ENCODE peak calls at places on chromosomes 3 and 15, in nine cellular contexts. M, O, G, Q, C, S, H, F and P are unnamed samples.

GRCh38 chr15:50181983-50182232 is at the start of gene SLC27A2:
- DNase-seq in M (peak; percentile 83), O (peak; percentile 4), G (no peak), Q (no peak), C (no peak), S (no peak), H (no peak), F (peak; percentile 80), P (no peak)

GRCh38 chr3:84963137-84963536 is 4.3 kb downstream of the CADM2 start:
- DNase-seq in M (no peak), O (no peak), G (no peak), Q (no peak), C (no peak), S (no peak), H (no peak), F (no peak), P (no peak)

GRCh38 chr15:39195988-39196486 is 384.8 kb upstream of the THBS1 start:
- DNase-seq in M (no peak), O (peak; percentile 85), G (peak; percentile 96), Q (no peak), C (no peak), S (no peak), H (no peak), F (no peak), P (no peak)

GRCh38 chr3:4601926-4602325 is 108.8 kb downstream of the ITPR1 start:
- DNase-seq in M (no peak), O (no peak), G (no peak), Q (no peak), C (no peak), S (no peak), H (no peak), F (no peak), P (no peak)

GRCh38 chr3:46664971-46665762 is 28.3 kb downstream of the ALS2CL start:
- DNase-seq in M (no peak), O (peak; percentile 13), G (no peak), Q (no peak), C (no peak), S (no peak), H (no peak), F (no peak), P (no peak)

GRCh38 chr3:52798376-52798977 is 3.9 kb downstream of the ITIH3 start:
- DNase-seq in M (no peak), O (no peak), G (no peak), Q (no peak), C (no peak), S (no peak), H (no peak), F (no peak), P (no peak)

GRCh38 chr3:156181509-156181908 is 61.1 kb downstream of the KCNAB1 start:
- DNase-seq in M (no peak), O (peak; percentile 72), G (peak; percentile 88), Q (no peak), C (no peak), S (no peak), H (no peak), F (no peak), P (no peak)

GRCh38 chr15:64013179-64014043 is 32.9 kb downstream of the DAPK2 start:
- DNase-seq in M (no peak), O (no peak), G (no peak), Q (no peak), C (no peak), S (no peak), H (no peak), F (no peak), P (no peak)

GRCh38 chr15:28892789-28893610 is 7.2 kb downstream of the APBA2 start:
- DNase-seq in M (no peak), O (peak; percentile 75), G (peak; percentile 26), Q (no peak), C (no peak), S (no peak), H (no peak), F (no peak), P (no peak)

GRCh38 chr3:15964605-15965061 is 166.9 kb upstream of the ANKRD28 start:
- DNase-seq in M (no peak), O (peak; percentile 77), G (peak; percentile 83), Q (no peak), C (no peak), S (no peak), H (no peak), F (no peak), P (no peak)

GRCh38 chr3:99534951-99535704 is 103.3 kb upstream of the COL8A1 start:
- DNase-seq in M (no peak), O (peak; percentile 93), G (peak; percentile 78), Q (peak; percentile 18), C (no peak), S (no peak), H (no peak), F (peak; percentile 21), P (no peak)

GRCh38 chr3:127865941-127866340 is 43.6 kb upstream of the MGLL start:
- DNase-seq in M (no peak), O (peak; percentile 49), G (peak; percentile 84), Q (no peak), C (no peak), S (no peak), H (no peak), F (peak; percentile 58), P (no peak)

GRCh38 chr3:183515968-183516851 is 39.3 kb downstream of the KLHL6 start:
- DNase-seq in M (no peak), O (no peak), G (no peak), Q (peak; percentile 29), C (no peak), S (no peak), H (no peak), F (no peak), P (no peak)

GRCh38 chr3:30616347-30617027 is 10.1 kb downstream of the TGFBR2 start:
- DNase-seq in M (no peak), O (no peak), G (no peak), Q (no peak), C (no peak), S (no peak), H (no peak), F (no peak), P (no peak)

GRCh38 chr15:27681038-27681437 is 418.1 kb downstream of the OCA2 start:
- DNase-seq in M (peak; percentile 49), O (no peak), G (no peak), Q (no peak), C (no peak), S (no peak), H (no peak), F (no peak), P (no peak)

GRCh38 chr15:79094611-79095021 is 4.0 kb upstream of the RASGRF1 start:
- DNase-seq in M (no peak), O (no peak), G (no peak), Q (no peak), C (no peak), S (no peak), H (no peak), F (no peak), P (no peak)

GRCh38 chr15:38251726-38252480 is 733 bp upstream of the SPRED1 start:
- DNase-seq in M (peak; percentile 55), O (peak; percentile 99), G (peak; percentile 93), Q (peak; percentile 96), C (peak; percentile 71), S (peak; percentile 76), H (peak; percentile 25), F (peak; percentile 96), P (peak; percentile 41)